ENCODE peak calls at places on chromosomes 3 and 15, in five cellular contexts. X is LNCaP clone FGC, K is fibroblast of lung, Y is Panc1, M is epithelial cell of esophagus. F is an unnamed sample.

GRCh38 chr15:54083501-54083900 is 105.3 kb downstream of the UNC13C start:
- DNase-seq in X (no peak), K (no peak), Y (no peak), M (no peak), F (no peak)

GRCh38 chr3:56887402-56888025 is 85.8 kb upstream of the ARHGEF3 start:
- DNase-seq in X (no peak), K (no peak), Y (no peak), M (no peak), F (no peak)

GRCh38 chr3:94869059-94869547 is 806.2 kb downstream of the NSUN3 start:
- DNase-seq in X (no peak), K (no peak), Y (no peak), M (no peak), F (no peak)

GRCh38 chr15:89836255-89837133 is 21.8 kb upstream of the ANPEP start:
- DNase-seq in X (no peak), K (peak; percentile 96), Y (no peak), M (peak; percentile 91), F (no peak)

GRCh38 chr3:117322866-117323265 is 613.3 kb downstream of the TUSC7 start:
- DNase-seq in X (peak; percentile 19), K (peak; percentile 23), Y (no peak), M (peak; percentile 36), F (no peak)

GRCh38 chr15:77012117-77012712 is 17.3 kb downstream of the PSTPIP1 start:
- DNase-seq in X (no peak), K (no peak), Y (no peak), M (no peak), F (no peak)

GRCh38 chr3:116939091-116939490 is 229.5 kb downstream of the TUSC7 start:
- DNase-seq in X (no peak), K (no peak), Y (no peak), M (peak; percentile 45), F (no peak)

GRCh38 chr15:70311821-70312220 is 214.1 kb upstream of the TLE3 start:
- DNase-seq in X (no peak), K (no peak), Y (no peak), M (no peak), F (no peak)

GRCh38 chr3:187227658-187228258 is 30.5 kb downstream of the RTP1 start:
- DNase-seq in X (no peak), K (peak; percentile 50), Y (no peak), M (peak; percentile 31), F (no peak)

GRCh38 chr15:44340410-44340809 is 51.9 kb downstream of the GOLM2 start:
- DNase-seq in X (no peak), K (peak; percentile 69), Y (no peak), M (peak; percentile 88), F (no peak)

GRCh38 chr3:57570878-57571277 is 14.8 kb downstream of the PDE12 start:
- DNase-seq in X (no peak), K (no peak), Y (no peak), M (no peak), F (no peak)

GRCh38 chr15:99141943-99142342 is 37.1 kb downstream of the SYNM start:
- DNase-seq in X (no peak), K (no peak), Y (no peak), M (no peak), F (no peak)

GRCh38 chr3:173395412-173396181 is 1.9 kb upstream of the NLGN1 start:
- DNase-seq in X (peak; percentile 82), K (peak; percentile 83), Y (no peak), M (peak; percentile 76), F (peak; percentile 65)

GRCh38 chr3:98782826-98783500 is 19.8 kb downstream of the ST3GAL6 start:
- DNase-seq in X (no peak), K (no peak), Y (no peak), M (no peak), F (no peak)

GRCh38 chr15:51828621-51829359 is 663 bp upstream of the TMOD3 start:
- DNase-seq in X (no peak), K (no peak), Y (no peak), M (peak; percentile 84), F (no peak)

GRCh38 chr3:71722693-71723092 is 2.5 kb downstream of the EIF4E3 start:
- DNase-seq in X (no peak), K (no peak), Y (no peak), M (no peak), F (no peak)

GRCh38 chr3:172607305-172608121 is 84.3 kb upstream of the TNFSF10 start:
- DNase-seq in X (peak; percentile 86), K (peak; percentile 78), Y (no peak), M (peak; percentile 93), F (peak; percentile 20)

GRCh38 chr3:133894334-133895207 is 1.1 kb downstream of the RAB6B start:
- DNase-seq in X (no peak), K (no peak), Y (no peak), M (no peak), F (peak; percentile 46)

GRCh38 chr15:101641134-101641764 is 10.9 kb downstream of the TM2D3 start:
- DNase-seq in X (peak; percentile 53), K (peak; percentile 79), Y (peak; percentile 61), M (peak; percentile 78), F (peak; percentile 70)

GRCh38 chr3:197042539-197042938 is 12.9 kb upstream of the MELTF start:
- DNase-seq in X (no peak), K (no peak), Y (no peak), M (no peak), F (no peak)

GRCh38 chr3:3165241-3165640 is 14.2 kb downstream of the CRBN start:
- DNase-seq in X (no peak), K (no peak), Y (no peak), M (peak; percentile 24), F (no peak)

GRCh38 chr3:33385423-33385822 is 54.8 kb downstream of the UBP1 start:
- DNase-seq in X (no peak), K (no peak), Y (no peak), M (peak; percentile 45), F (no peak)

GRCh38 chr3:11998091-11998490 is 6.1 kb upstream of the SYN2 start:
- DNase-seq in X (no peak), K (no peak), Y (no peak), M (no peak), F (no peak)

GRCh38 chr3:51371943-51372557 is 13.0 kb upstream of the MANF start:
- DNase-seq in X (no peak), K (peak; percentile 87), Y (peak; percentile 35), M (peak; percentile 78), F (peak; percentile 59)

GRCh38 chr3:10942806-10943205 is 49.7 kb upstream of the SLC6A1 start:
- DNase-seq in X (no peak), K (no peak), Y (no peak), M (no peak), F (no peak)

GRCh38 chr3:15654096-15654495 is 52.6 kb downstream of the BTD start:
- DNase-seq in X (no peak), K (no peak), Y (no peak), M (no peak), F (no peak)

GRCh38 chr3:31124368-31124767 is 229.9 kb upstream of the GADL1 start:
- DNase-seq in X (no peak), K (no peak), Y (no peak), M (no peak), F (no peak)

DNA sequence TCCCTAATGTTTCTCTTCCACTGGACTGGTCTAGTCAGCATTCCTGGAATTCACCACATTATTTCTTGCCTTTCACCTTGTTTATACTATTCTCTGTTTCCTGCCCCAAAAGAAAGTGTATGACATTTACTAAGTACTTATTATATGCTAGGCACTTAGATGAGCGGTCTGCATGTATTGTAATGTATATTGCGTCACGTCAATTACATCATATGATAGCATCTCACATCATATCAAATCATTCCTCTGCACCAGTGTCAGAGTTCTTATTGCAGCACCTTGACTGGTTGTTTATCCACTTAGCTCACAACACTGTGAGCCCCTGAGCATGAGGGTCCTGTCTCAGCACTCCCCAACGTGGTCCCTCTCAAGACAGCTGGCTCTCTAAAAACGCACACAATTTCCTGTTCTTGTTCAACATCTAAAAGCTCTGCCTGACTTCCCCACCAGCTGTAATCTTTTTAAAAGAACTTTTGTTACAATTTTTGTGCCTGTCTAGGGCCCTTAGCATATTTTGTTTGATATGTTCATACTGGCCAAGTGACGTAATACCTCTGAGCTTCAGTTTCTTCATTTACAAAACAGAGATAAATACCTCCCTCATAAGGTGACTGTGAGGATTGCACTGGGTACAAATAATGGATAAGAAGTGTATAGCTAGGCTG is 58.8 kb downstream of the ARHGAP31 start:
- DNase-seq in X (peak; percentile 4), K (peak; percentile 80), Y (no peak), M (peak; percentile 63), F (no peak)
- TF ChIP-seq CTCF in X (no peak), K (peak; percentile 31), Y (peak; percentile 48), M (peak; percentile 39), F (no peak)

GRCh38 chr15:40807028-40807887 is at the start of the genes DNAJC17 and ZFYVE19:
- DNase-seq in X (peak; percentile 96), K (peak; percentile 97), Y (peak; percentile 90), M (peak; percentile 99), F (peak; percentile 89)
- TF ChIP-seq CTCF in X (no peak), K (no peak), Y (no peak), M (peak; percentile 29), F (no peak)

GRCh38 chr15:31197497-31198414 is 96.2 kb upstream of the TRPM1 start:
- DNase-seq in X (no peak), K (no peak), Y (no peak), M (peak; percentile 29), F (peak; percentile 68)

GRCh38 chr15:31206386-31207174 is 105.1 kb upstream of the TRPM1 start:
- DNase-seq in X (no peak), K (peak; percentile 35), Y (no peak), M (no peak), F (no peak)

GRCh38 chr15:31202953-31203352 is 101.4 kb upstream of the TRPM1 start:
- DNase-seq in X (no peak), K (no peak), Y (no peak), M (no peak), F (no peak)

GRCh38 chr15:31203999-31204398 is 102.5 kb upstream of the TRPM1 start:
- DNase-seq in X (no peak), K (no peak), Y (no peak), M (no peak), F (no peak)

DNA sequence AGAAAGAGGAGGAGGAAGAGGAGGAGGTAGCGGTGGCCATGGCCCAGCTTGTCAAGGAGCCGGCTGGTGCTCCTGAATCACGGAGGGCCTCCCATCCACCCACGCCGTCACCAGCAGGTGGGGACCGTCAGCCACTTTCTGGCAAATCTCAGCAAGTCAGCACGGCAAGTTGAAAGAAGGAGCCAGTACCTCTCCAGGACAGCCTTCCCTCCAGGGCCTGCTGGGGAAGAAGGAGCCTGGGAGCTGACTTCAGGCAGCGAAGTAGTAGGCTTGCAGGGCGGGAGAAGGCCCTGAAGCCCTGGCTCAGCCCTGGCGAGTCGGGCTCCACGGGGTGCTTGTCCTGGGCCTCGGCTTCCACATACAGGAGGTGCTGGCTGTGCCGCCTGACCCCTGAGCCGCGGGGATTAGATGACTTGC is 99.2 kb upstream of the TRPM1 start:
- DNase-seq in X (no peak), K (peak; percentile 62), Y (no peak), M (peak; percentile 77), F (peak; percentile 55)
- TF ChIP-seq CTCF in X (peak; percentile 69), K (peak; percentile 38), Y (peak; percentile 43), M (peak; percentile 71), F (no peak)

GRCh38 chr3:195458188-195458800 is 15.5 kb upstream of the ACAP2 start:
- DNase-seq in X (no peak), K (peak; percentile 18), Y (no peak), M (no peak), F (peak; percentile 56)
- TF ChIP-seq CTCF in X (no peak), K (no peak), Y (no peak), M (no peak), F (no peak)

F was measured in GM20000.